ENCODE peak calls at places on chromosome 16, in eight cellular contexts. A is fibroblast of lung, S is neural progenitor cell, W is H9, F is IMR-90, G is K562, L is H1, N is mammary epithelial cell. B is an unnamed sample. For H3K4me1, the result is how much of the 10 kb centered on the place peaks cover.

GRCh38 chr16:78493573-78493972 is 394.1 kb downstream of the WWOX start:
- DNase-seq in A (no peak), S (no peak), W (no peak), F (no peak), G (no peak), L (no peak), N (no peak), B (no peak)

GRCh38 chr16:56353054-56353921 is 72.1 kb downstream of the AMFR start:
- DNase-seq in A (no peak), S (no peak), W (peak), F (no peak), G (no peak), L (no peak), N (no peak), B (no peak)

GRCh38 chr16:19879241-19879792 is 5.3 kb downstream of the GPRC5B start:
- DNase-seq in A (no peak), S (peak), W (peak), F (peak), G (no peak), L (peak), N (peak), B (peak)

GRCh38 chr16:30651124-30652004 is 604 bp downstream of the PRR14 start:
- DNase-seq in A (peak), S (peak), W (peak), F (peak), G (peak), L (peak), N (peak), B (no peak)

GRCh38 chr16:68636818-68637217 is 8.3 kb upstream of the CDH3 start:
- DNase-seq in A (no peak), S (no peak), W (no peak), F (no peak), G (no peak), L (no peak), N (peak), B (peak)

GRCh38 chr16:13935408-13935807 is 15.5 kb downstream of the ERCC4 start:
- DNase-seq in A (no peak), S (peak), W (peak), F (no peak), G (peak), L (peak), N (no peak), B (no peak)

GRCh38 chr16:57022445-57022844 is 33.1 kb downstream of the NLRC5 start:
- DNase-seq in A (no peak), S (no peak), W (no peak), F (no peak), G (no peak), L (no peak), N (no peak), B (no peak)

GRCh38 chr16:874366-875181 is 74.0 kb upstream of the GNG13 start:
- DNase-seq in A (no peak), S (no peak), W (no peak), F (no peak), G (peak), L (no peak), N (no peak), B (no peak)

GRCh38 chr16:5041604-5042133 is 7.9 kb upstream of the NAGPA start:
- DNase-seq in A (no peak), S (no peak), W (no peak), F (peak), G (no peak), L (no peak), N (peak), B (peak)

GRCh38 chr16:75192606-75193264 is 14.2 kb downstream of the CTRB2 start:
- DNase-seq in A (no peak), S (no peak), W (no peak), F (no peak), G (no peak), L (no peak), N (no peak), B (no peak)

GRCh38 chr16:69838417-69838990 is 76.4 kb downstream of the WWP2 start:
- DNase-seq in A (no peak), S (peak), W (no peak), F (no peak), G (no peak), L (no peak), N (no peak), B (no peak)

GRCh38 chr16:27189335-27189972 is 13.9 kb upstream of the KDM8 start:
- DNase-seq in A (no peak), S (peak), W (peak), F (no peak), G (no peak), L (peak), N (no peak), B (no peak)
- H3K4me1 ChIP-seq in A (under half), S (under half), W (under half), F (under half), G (under half), L (under half), N (under half), B (under half)

DNA sequence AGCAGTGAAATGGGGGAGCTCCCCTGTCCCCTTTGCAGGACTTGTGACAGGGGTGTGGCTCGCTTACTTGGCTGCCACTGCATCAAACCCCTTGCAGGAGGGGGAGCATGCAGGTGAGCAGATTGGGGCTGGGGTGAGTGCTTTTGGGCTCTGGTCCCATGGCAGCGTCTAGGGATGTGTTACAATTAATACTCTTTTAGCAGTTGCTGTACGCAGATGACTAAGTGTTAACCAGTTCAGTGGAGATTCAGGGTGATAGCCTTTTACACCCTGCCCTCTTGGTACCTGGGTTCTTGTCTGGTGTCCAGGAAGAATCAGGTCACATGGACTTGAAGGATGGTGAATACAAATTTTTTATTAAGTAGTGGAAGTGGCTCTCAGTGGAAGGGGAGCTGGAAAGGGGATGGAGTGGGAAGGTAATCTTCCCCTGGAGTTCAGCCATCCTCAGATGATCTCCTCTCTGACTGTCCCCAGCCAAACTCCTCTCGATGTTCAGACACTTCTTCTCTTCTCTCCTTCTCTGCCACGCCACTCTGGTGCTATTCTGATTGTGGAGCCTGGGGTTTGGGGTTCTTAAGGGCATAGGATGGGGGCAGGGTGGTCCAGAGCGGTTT is 100.1 kb downstream of the MARF1 start:
- DNase-seq in A (no peak), S (no peak), W (no peak), F (no peak), G (no peak), L (no peak), N (no peak), B (no peak)
- H3K9ac ChIP-seq in A (no peak), S (no peak), W (no peak), F (no peak), G (no peak), L (no peak), N (no peak), B (no peak)

GRCh38 chr16:2507679-2508064 is 6.1 kb upstream of the ATP6V0C start:
- DNase-seq in A (no peak), S (no peak), W (no peak), F (no peak), G (no peak), L (no peak), N (no peak), B (no peak)
- H3K4me2 ChIP-seq in A (no peak), S (no peak), W (no peak), F (no peak), G (no peak), L (no peak), N (no peak), B (no peak)

DNA sequence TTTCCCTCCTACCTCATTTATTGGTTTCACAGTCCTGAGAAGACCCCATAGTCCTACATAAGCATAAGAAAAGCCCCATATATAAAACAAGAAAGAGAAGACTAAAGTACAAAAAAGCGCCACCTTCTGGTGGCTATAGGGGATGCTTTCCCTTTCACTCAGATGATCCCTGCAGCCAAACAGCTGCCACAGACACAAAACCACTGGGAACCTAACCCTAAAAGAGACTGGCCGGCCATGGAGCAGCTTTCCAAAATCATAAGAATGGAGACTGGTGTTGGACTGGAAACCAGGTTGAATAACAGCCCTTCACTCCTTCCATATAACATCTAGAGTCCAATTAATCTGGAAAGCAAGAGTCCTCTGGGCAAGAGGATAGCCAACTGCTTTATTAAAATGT is 11.4 kb downstream of the DYNC1LI2 start:
- DNase-seq in A (peak), S (peak), W (peak), F (peak), G (peak), L (no peak), N (peak), B (no peak)
- H3K4me1 ChIP-seq in A (under half), S (under half), W (under half), F (under half), G (under half), L (under half), N (under half), B (under half)

DNA sequence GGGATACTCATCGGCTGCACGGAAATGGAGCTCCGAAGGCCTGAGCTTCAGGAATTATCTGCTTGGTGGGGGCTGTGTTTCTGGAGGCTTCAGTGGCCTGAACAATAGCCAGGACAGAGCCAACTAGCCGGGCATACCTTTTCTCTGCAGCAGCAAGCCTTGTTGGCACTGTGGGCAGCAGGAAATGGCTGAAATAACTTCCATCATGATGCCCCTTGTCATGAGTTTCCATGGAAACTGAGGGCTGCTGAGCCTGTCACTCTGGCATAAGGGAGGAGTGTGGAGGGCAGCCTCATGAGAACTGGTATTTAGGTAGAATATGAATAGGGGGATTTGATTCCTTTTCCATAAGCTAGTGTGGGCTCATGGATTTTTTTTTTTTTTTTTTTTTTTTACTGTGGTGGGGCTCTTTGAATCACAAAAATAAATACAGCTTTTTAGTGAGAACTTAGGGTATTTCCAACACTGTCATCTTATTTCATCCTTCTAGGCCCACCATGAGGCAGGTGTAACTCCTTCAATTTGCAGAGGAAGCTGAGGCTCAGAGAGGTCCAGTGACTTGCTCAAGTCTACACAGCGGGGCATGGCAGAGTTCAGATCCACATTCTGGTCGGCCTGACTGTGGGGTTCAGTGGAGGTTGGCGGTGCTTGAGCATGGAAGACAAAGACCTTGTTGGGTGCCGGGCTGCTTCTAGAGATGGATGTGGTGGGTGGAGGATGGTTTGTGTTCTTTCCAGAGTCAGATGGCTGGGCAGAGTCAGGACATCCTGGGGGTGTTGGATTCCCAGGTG is 39.6 kb downstream of the PLCG2 start:
- DNase-seq in A (no peak), S (no peak), W (no peak), F (no peak), G (no peak), L (no peak), N (no peak), B (no peak)
- H3K9ac ChIP-seq in A (no peak), S (no peak), W (no peak), F (no peak), G (no peak), L (no peak), N (no peak), B (no peak)

GRCh38 chr16:81478876-81479496 is 34.4 kb downstream of the CMIP start:
- DNase-seq in A (no peak), S (no peak), W (no peak), F (no peak), G (no peak), L (no peak), N (no peak), B (no peak)
- H3K4me2 ChIP-seq in A (no peak), S (no peak), W (no peak), F (no peak), G (no peak), L (no peak), N (no peak), B (peak)

GRCh38 chr16:81489547-81490267 is 45.1 kb downstream of the CMIP start:
- DNase-seq in A (no peak), S (no peak), W (no peak), F (no peak), G (no peak), L (no peak), N (no peak), B (no peak)
- H3K4me1 ChIP-seq in A (under half), S (under half), W (under half), F (under half), G (half or more), L (under half), N (under half), B (half or more)

DNA sequence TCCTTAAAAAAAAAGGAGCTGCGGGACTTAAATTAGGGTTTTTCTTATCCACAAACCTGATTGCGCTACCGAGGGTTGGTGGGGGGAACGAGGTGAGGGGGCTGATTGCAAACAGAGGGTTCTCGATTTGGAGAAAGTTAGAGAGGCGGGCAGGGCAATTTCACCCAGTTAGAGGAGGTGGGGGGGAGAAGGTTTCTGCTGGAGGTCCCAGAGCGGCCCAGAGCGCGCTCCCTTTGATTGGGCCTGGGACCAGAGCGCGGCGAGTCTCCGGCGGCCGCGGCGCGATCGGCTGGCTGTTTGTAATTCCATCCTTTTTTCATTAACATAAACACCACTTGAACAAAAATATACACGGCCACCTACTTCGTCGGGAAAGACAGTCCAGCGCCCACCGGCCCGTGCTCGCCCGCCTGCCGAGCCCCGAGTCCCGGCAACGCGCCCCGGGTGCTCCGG is 13.4 kb upstream of the FOXF1 start:
- DNase-seq in A (no peak), S (peak), W (peak), F (peak), G (no peak), L (no peak), N (no peak), B (no peak)
- H3K9ac ChIP-seq in A (no peak), S (no peak), W (no peak), F (peak), G (no peak), L (no peak), N (no peak), B (no peak)

GRCh38 chr16:11259288-11259621 is 3.3 kb upstream of the SOCS1 start:
- DNase-seq in A (no peak), S (no peak), W (no peak), F (no peak), G (no peak), L (no peak), N (no peak), B (no peak)
- H3K4me2 ChIP-seq in A (peak), S (no peak), W (no peak), F (no peak), G (no peak), L (no peak), N (peak), B (no peak)

GRCh38 chr16:85757341-85757822 is 6.5 kb upstream of the C16orf74 start:
- DNase-seq in A (peak), S (no peak), W (no peak), F (peak), G (no peak), L (no peak), N (peak), B (peak)
- H3K4me1 ChIP-seq in A (under half), S (under half), W (under half), F (under half), G (under half), L (under half), N (under half), B (under half)

B was measured in astrocyte.